ENCODE peak calls at places on chromosomes 3 and 15, in five cellular contexts. Z is hepatocyte, J is adrenal gland, N is PC-3, S is BJ. H is an unnamed sample.

GRCh38 chr15:101320501-101321052 is 25.5 kb upstream of the SNRPA1 start:
- DNase-seq in S (no peak), Z (peak), N (no peak), J (peak), H (peak)

GRCh38 chr3:26712211-26713026 is 89.8 kb downstream of the LRRC3B start:
- DNase-seq in J (peak), Z (peak), S (no peak), N (peak), H (peak)

GRCh38 chr3:78177780-78178179 is 1137.9 kb downstream of the ROBO2 start:
- DNase-seq in N (peak), J (no peak), Z (no peak), S (no peak), H (no peak)

GRCh38 chr3:77348244-77348855 is 308.5 kb downstream of the ROBO2 start:
- DNase-seq in N (peak), S (no peak), Z (peak), J (peak), H (peak)

GRCh38 chr3:149339931-149340309 is 6.5 kb upstream of the TM4SF18 start:
- DNase-seq in J (peak), N (peak), Z (peak), S (peak), H (peak)

GRCh38 chr3:184373422-184373821 is 4.6 kb downstream of the THPO start:
- DNase-seq in Z (no peak), N (no peak), J (peak), S (no peak), H (peak)

GRCh38 chr3:193134895-193135294 is 106.1 kb upstream of the PLAAT1 start:
- DNase-seq in N (peak), S (peak), J (peak), Z (no peak), H (peak)

GRCh38 chr15:49323207-49323606 is 99.8 kb upstream of the FGF7 start:
- DNase-seq in S (no peak), Z (no peak), J (no peak), N (no peak), H (no peak)

GRCh38 chr3:111252795-111253194 is 181.2 kb downstream of the NECTIN3 start:
- DNase-seq in J (peak), Z (peak), N (peak), S (no peak), H (peak)

GRCh38 chr3:126618021-126618420 is 36.9 kb downstream of the TXNRD3 start:
- DNase-seq in N (no peak), J (no peak), S (no peak), Z (no peak), H (peak)

GRCh38 chr3:37887824-37888223 is 26.1 kb downstream of the CTDSPL start:
- DNase-seq in N (no peak), J (no peak), S (no peak), Z (no peak), H (no peak)

GRCh38 chr3:42023380-42023779 is 61.5 kb upstream of the ULK4 start:
- DNase-seq in N (no peak), Z (no peak), S (no peak), J (no peak), H (no peak)

GRCh38 chr3:1251282-1252060 is 158.6 kb downstream of the CNTN6 start:
- DNase-seq in Z (no peak), S (no peak), N (no peak), J (peak), H (peak)

GRCh38 chr3:87468938-87469337 is 192.6 kb upstream of the POU1F1 start:
- DNase-seq in J (no peak), N (peak), S (no peak), Z (no peak), H (peak)

GRCh38 chr15:40929730-40930429 is 740 bp downstream of the DLL4 start:
- DNase-seq in Z (peak), N (peak), J (peak), S (no peak), H (peak)

GRCh38 chr3:23959147-23959900 is 14.2 kb downstream of the NR1D2 start:
- DNase-seq in N (peak), Z (peak), J (no peak), S (peak), H (peak)

GRCh38 chr3:194687638-194688206 is 2.0 kb downstream of the FAM43A start:
- DNase-seq in J (peak), S (no peak), N (peak), Z (peak), H (peak)

GRCh38 chr3:187719628-187720336 is 17.4 kb upstream of the RTP2 start:
- DNase-seq in J (no peak), N (no peak), Z (no peak), S (no peak), H (no peak)

GRCh38 chr3:106071306-106071705 is 202.5 kb upstream of the CBLB start:
- DNase-seq in Z (no peak), J (no peak), S (no peak), N (peak), H (no peak)

GRCh38 chr15:43086551-43086950 is 19.3 kb downstream of the UBR1 start:
- DNase-seq in N (no peak), Z (no peak), S (no peak), J (no peak), H (peak)

GRCh38 chr3:105746226-105746996 is 122.4 kb downstream of the CBLB start:
- DNase-seq in N (no peak), S (no peak), Z (peak), J (no peak), H (no peak)

GRCh38 chr15:58227706-58228543 is 89.7 kb downstream of the AQP9 start:
- DNase-seq in S (no peak), J (peak), N (peak), Z (peak), H (peak)

GRCh38 chr15:58232273-58233065 is 94.3 kb downstream of the AQP9 start:
- DNase-seq in N (peak), S (no peak), Z (no peak), J (no peak), H (no peak)

GRCh38 chr15:58233341-58233740 is 95.2 kb downstream of the AQP9 start:
- DNase-seq in S (no peak), Z (no peak), J (no peak), N (no peak), H (no peak)

GRCh38 chr15:58228708-58229107 is 90.5 kb downstream of the AQP9 start:
- DNase-seq in Z (peak), J (no peak), S (peak), N (no peak), H (peak)

DNA sequence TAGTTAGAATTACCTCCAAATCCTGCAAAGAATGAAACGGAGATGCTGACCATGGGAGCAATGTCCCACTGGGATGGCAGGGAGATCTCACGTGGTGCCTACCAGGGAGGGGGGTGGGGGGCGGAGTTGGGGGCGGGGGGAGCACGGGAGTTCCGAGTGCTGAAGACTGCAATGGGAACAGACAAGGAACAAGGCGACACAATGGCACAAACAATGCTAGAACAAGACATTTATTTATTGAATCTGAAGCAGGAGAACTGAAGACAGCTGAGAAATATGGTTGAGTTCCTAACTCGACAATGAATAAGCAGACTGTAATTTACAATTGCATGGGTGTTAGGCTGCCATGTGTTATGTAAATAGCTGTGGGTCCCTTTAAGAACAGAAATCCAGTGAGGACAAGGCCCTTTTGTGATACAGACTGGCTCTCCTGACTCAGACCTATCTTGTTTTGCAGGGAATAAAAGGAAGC is 91.2 kb downstream of the AQP9 start:
- DNase-seq in Z (no peak), J (no peak), N (no peak), S (no peak), H (no peak)
- TF ChIP-seq CTCF in Z (no peak), J (no peak), N (no peak), S (no peak), H (no peak)

DNA sequence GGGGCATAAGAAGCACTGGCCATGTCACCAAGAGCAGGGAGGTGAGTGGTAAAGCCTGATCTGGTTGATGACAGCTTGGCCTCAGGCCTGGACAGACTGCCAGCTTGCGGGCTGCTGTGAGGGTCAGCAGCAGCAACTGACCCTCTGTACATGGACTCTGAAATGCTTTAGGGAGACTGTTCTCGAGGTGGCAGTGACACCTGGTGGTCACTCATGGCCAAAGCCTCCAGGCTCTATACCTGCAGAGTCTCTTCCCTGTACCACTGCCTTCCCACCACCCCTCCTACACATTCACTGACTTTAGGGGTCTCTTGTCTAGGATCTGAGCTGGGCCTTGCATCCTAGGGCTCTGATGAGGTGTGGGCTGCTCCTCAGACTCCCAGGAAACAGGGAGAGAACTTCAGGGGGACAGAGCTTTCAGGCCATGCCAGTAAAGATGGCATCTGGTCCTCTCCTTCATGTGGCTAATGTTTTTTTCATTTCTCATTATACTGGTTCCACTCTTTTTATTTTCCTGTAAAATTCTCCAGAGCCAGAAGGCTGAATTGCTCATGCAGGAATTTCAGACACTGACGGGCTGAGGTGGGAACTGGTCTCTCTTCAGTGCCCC is 17.2 kb upstream of the TIMP4 start:
- DNase-seq in S (no peak), J (peak), Z (peak), N (peak), H (peak)
- TF ChIP-seq CTCF in S (peak), J (peak), Z (peak), N (peak), H (peak)

GRCh38 chr15:88246666-88247446 is 9.7 kb downstream of the NTRK3 start:
- DNase-seq in N (peak), S (no peak), Z (peak), J (peak), H (peak)
- TF ChIP-seq CTCF in N (peak), S (peak), Z (peak), J (peak), H (peak)

DNA sequence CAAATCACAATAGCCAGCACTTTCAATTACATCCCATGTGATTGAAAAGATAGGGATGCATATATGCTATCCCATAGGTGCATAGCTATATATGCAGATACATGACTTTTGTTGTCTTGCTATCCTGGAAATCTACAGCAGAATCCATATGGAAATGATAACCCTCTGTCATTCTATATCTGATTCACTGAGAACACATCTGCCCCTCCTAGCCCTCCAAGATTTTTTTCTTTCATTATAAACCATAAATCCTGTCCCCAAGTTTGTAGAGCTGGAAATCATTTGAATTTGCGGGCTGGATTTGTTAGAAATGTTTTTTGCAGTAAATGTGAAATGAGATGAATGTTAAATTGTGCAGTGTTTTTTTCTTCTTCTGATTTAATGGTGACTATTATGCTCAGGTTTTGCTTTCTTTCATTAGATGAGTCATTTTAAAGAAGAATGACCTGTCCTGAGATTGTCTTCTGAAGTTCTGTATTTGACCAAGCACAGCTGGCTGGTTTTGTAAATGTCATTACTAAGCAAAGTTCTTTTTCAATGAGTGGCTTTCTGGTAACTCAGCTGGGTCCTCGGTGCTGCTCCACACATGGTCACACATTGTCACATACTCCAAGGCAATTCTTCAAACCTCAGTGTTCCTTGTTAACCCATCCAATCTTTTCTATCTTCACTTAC is 25.4 kb upstream of the ABHD17C start:
- DNase-seq in N (peak), Z (no peak), S (peak), J (no peak), H (no peak)
- TF ChIP-seq CTCF in N (no peak), Z (no peak), S (no peak), J (no peak), H (no peak)

DNA sequence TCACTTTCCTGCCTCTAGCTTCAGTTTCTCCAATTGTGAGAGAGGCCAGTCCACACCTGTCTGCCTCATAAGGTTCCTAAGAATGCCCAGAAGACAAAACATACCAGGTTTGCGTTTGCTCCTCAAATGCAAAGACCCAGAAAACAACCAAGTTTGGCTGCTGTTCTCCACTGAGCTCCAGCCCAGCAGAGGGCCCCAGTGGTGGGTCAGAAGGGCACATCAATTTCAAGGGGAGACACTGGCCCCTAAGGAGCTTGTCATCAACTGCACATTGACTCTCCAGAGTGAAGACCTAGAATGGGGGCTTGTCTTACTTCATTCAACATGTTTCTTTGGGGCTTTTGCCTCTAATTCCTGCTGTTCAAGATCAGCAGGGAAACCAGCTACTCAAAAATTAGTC is 127.9 kb upstream of the SLC6A11 start:
- DNase-seq in S (no peak), J (no peak), N (no peak), Z (no peak), H (no peak)
- TF ChIP-seq CTCF in S (no peak), J (no peak), N (peak), Z (no peak), H (no peak)

GRCh38 chr15:90914240-90915080 is 11.4 kb downstream of the MAN2A2 start:
- DNase-seq in Z (no peak), J (no peak), S (no peak), N (no peak), H (no peak)

GRCh38 chr15:90911906-90912769 is 9.0 kb downstream of the MAN2A2 start:
- DNase-seq in Z (no peak), S (no peak), N (no peak), J (no peak), H (no peak)

GRCh38 chr15:90912770-90913075 is 9.6 kb downstream of the MAN2A2 start:
- DNase-seq in S (no peak), J (no peak), Z (no peak), N (no peak), H (no peak)

GRCh38 chr15:90915216-90915807 is 12.2 kb downstream of the MAN2A2 start:
- DNase-seq in Z (no peak), N (no peak), S (no peak), J (no peak), H (no peak)

GRCh38 chr15:90913398-90913944 is 10.4 kb downstream of the MAN2A2 start:
- DNase-seq in Z (no peak), S (no peak), J (no peak), N (no peak), H (no peak)
- TF ChIP-seq CTCF in Z (no peak), S (no peak), J (no peak), N (no peak), H (no peak)

GRCh38 chr3:183178833-183179549 is 16.5 kb upstream of the LAMP3 start:
- DNase-seq in S (no peak), N (peak), Z (peak), J (no peak), H (peak)
- TF ChIP-seq CTCF in S (peak), N (peak), Z (peak), J (no peak), H (no peak)

H was measured in cardiac fibroblast.